ENCODE peak calls at places on chromosomes 5 and 9, in four cellular contexts. Q, X, K and S are unnamed samples. For H3K4me1, the result is how much of the 10 kb centered on the place peaks cover.

GRCh38 chr5:13976867-13977479 is 32.5 kb upstream of the DNAH5 start:
- DNase-seq in Q (no peak), X (peak), K (peak), S (no peak)

GRCh38 chr5:61496406-61497307 is 164.6 kb downstream of the ZSWIM6 start:
- DNase-seq in Q (no peak), X (no peak), K (peak), S (no peak)

GRCh38 chr9:129356871-129357772 is 179.1 kb upstream of the IER5L start:
- DNase-seq in Q (no peak), X (no peak), K (no peak), S (no peak)

GRCh38 chr9:91132576-91133073 is 229.1 kb downstream of the AUH start:
- DNase-seq in Q (no peak), X (no peak), K (no peak), S (no peak)

GRCh38 chr5:180831139-180832080 is 28.8 kb upstream of the MGAT1 start:
- DNase-seq in Q (peak), X (peak), K (peak), S (peak)

GRCh38 chr5:32426440-32427151 is 17.9 kb downstream of the ZFR start:
- DNase-seq in Q (no peak), X (no peak), K (no peak), S (no peak)

GRCh38 chr5:56202483-56202882 is 30.6 kb downstream of the ANKRD55 start:
- DNase-seq in Q (no peak), X (no peak), K (no peak), S (no peak)

GRCh38 chr9:114869845-114870244 is 60.5 kb downstream of the TNFSF8 start:
- DNase-seq in Q (peak), X (peak), K (peak), S (no peak)

GRCh38 chr5:102758576-102758975 is 3.5 kb downstream of the PAM start:
- DNase-seq in Q (no peak), X (no peak), K (no peak), S (no peak)

GRCh38 chr5:181255836-181256578 is 4.9 kb downstream of the TRIM52 start:
- DNase-seq in Q (no peak), X (no peak), K (no peak), S (no peak)

GRCh38 chr5:80860934-80861613 is 99.1 kb upstream of the RASGRF2 start:
- DNase-seq in Q (no peak), X (no peak), K (no peak), S (no peak)

GRCh38 chr5:171314728-171315385 is 5.8 kb downstream of the TLX3 start:
- DNase-seq in Q (no peak), X (no peak), K (peak), S (no peak)

GRCh38 chr9:127015926-127016512 is 101.4 kb downstream of the RALGPS1 start:
- DNase-seq in Q (no peak), X (no peak), K (no peak), S (no peak)

GRCh38 chr9:127011772-127012171 is 97.2 kb downstream of the RALGPS1 start:
- DNase-seq in Q (no peak), X (no peak), K (no peak), S (no peak)

GRCh38 chr9:127013597-127013996 is 99.0 kb downstream of the RALGPS1 start:
- DNase-seq in Q (no peak), X (no peak), K (no peak), S (no peak)

GRCh38 chr9:127014210-127014609 is 99.6 kb downstream of the RALGPS1 start:
- DNase-seq in Q (no peak), X (no peak), K (no peak), S (no peak)

GRCh38 chr9:127012250-127012649 is 97.7 kb downstream of the RALGPS1 start:
- DNase-seq in Q (no peak), X (no peak), K (no peak), S (no peak)
- H3K27ac ChIP-seq in Q (no peak), X (no peak), K (no peak), S (no peak)

GRCh38 chr5:141514330-141515111 is 25.6 kb downstream of the PCDHGC5 start:
- DNase-seq in Q (no peak), X (no peak), K (peak), S (no peak)

GRCh38 chr5:141512390-141513020 is 23.6 kb downstream of the PCDHGC5 start:
- DNase-seq in Q (peak), X (peak), K (peak), S (peak)

GRCh38 chr5:141511771-141512325 is 23.0 kb downstream of the PCDHGC5 start:
- DNase-seq in Q (no peak), X (no peak), K (no peak), S (no peak)

GRCh38 chr5:141513627-141514329 is 24.9 kb downstream of the PCDHGC5 start:
- DNase-seq in Q (no peak), X (peak), K (peak), S (no peak)

DNA sequence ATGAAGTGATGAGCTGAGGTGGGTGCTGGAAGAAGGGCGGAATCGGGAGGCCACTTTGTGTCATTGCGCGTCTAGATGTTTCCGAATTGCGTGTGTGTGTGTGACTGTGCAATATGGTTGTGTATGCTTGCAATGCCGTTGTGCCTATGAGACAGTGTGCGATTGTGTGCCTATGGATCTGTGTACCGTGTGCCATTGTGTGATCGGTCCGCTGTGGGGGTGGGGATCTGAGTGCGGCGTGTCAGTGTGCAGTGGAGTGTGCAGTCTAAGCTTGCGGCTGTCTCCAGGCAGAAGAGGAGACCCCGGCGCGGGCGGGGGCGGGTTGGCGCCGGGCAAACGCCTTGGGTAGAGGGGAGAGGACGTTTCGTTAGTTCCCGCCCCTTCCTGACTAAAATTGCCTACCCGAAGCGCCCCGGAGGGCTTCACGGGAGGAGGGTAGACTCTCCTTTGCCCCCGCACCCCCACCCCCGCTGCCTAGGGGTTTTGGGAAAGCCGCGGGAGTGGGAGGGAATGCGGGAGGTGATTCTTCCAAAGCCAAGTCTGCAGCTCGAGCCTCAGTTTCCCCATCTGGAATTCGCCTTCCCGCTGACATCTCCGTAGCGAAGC is 24.2 kb downstream of the PCDHGC5 start:
- DNase-seq in Q (no peak), X (no peak), K (peak), S (no peak)
- H3K4me3 ChIP-seq in Q (peak), X (peak), K (peak), S (peak)

GRCh38 chr5:159440235-159440634 is 109.9 kb upstream of the IL12B start:
- DNase-seq in Q (no peak), X (no peak), K (no peak), S (no peak)
- H3K4me1 ChIP-seq in Q (under half), X (under half), K (under half), S (under half)

GRCh38 chr5:176362098-176362442 is 506 bp upstream of the KIAA1191 start:
- DNase-seq in Q (no peak), X (no peak), K (no peak), S (no peak)
- H3K27ac ChIP-seq in Q (peak), X (no peak), K (no peak), S (peak)

GRCh38 chr5:40137223-40137622 is 542.5 kb upstream of the PTGER4 start:
- DNase-seq in Q (no peak), X (no peak), K (no peak), S (no peak)
- H3K4me3 ChIP-seq in Q (no peak), X (no peak), K (no peak), S (no peak)